ENCODE peak calls at places on chromosomes 7 and 10, in nine cellular contexts. G is psoas muscle, V is MM.1S, X is astrocyte of the spinal cord, T is AG10803, J is testis, P is PC-3, S is sigmoid colon, Q is right atrium auricular region. M is an unnamed sample.

GRCh38 chr10:95289003-95289920 is 1.5 kb downstream of the PDLIM1 start:
- DNase-seq in T (peak), G (no peak), X (no peak), Q (no peak), S (no peak), J (no peak), P (peak), V (no peak), M (peak)

GRCh38 chr10:48536916-48537890 is 67.7 kb downstream of the ARHGAP22 start:
- DNase-seq in S (no peak), X (no peak), J (peak), P (no peak), Q (peak), V (no peak), G (no peak), T (no peak), M (no peak)

GRCh38 chr7:46032936-46033335 is 111.9 kb upstream of the IGFBP3 start:
- DNase-seq in S (no peak), P (peak), V (no peak), J (no peak), X (no peak), T (peak), Q (no peak), G (no peak), M (no peak)

GRCh38 chr10:22476601-22477364 is 131.5 kb downstream of the SPAG6 start:
- DNase-seq in T (no peak), J (no peak), P (no peak), V (no peak), S (no peak), G (no peak), Q (no peak), X (no peak), M (no peak)

GRCh38 chr10:79487296-79488194 is 24.8 kb upstream of the EIF5AL1 start:
- DNase-seq in S (peak), P (peak), G (peak), T (peak), J (peak), Q (peak), V (peak), X (peak), M (peak)

GRCh38 chr7:29156798-29157461 is 10.6 kb upstream of the CPVL start:
- DNase-seq in T (no peak), X (no peak), V (no peak), J (no peak), G (no peak), P (no peak), Q (no peak), S (no peak), M (no peak)

GRCh38 chr7:95861041-95861440 is 88.7 kb downstream of the DYNC1I1 start:
- DNase-seq in Q (no peak), V (no peak), J (no peak), T (peak), G (no peak), S (no peak), X (peak), P (peak), M (no peak)

GRCh38 chr7:106858618-106859532 is 6.2 kb upstream of the PIK3CG start:
- DNase-seq in S (no peak), T (no peak), Q (no peak), J (peak), P (no peak), G (peak), V (no peak), X (no peak), M (no peak)

GRCh38 chr7:16978358-16979244 is 96.8 kb upstream of the AGR3 start:
- DNase-seq in Q (no peak), V (no peak), G (no peak), T (peak), P (peak), S (no peak), X (peak), J (no peak), M (peak)

GRCh38 chr10:48940372-48940771 is 732 bp upstream of the LRRC18 start:
- DNase-seq in S (no peak), X (no peak), J (no peak), T (no peak), V (no peak), G (no peak), P (no peak), Q (peak), M (no peak)

GRCh38 chr7:24812313-24812945 is 55.2 kb upstream of the GSDME start:
- DNase-seq in J (peak), X (peak), T (peak), V (peak), S (no peak), Q (no peak), G (peak), P (peak), M (peak)

GRCh38 chr7:77866791-77867190 is 68.2 kb downstream of the PHTF2 start:
- DNase-seq in S (no peak), P (peak), V (no peak), X (peak), T (peak), J (no peak), Q (no peak), G (no peak), M (peak)

GRCh38 chr7:7035851-7036250 is 146.5 kb upstream of the C1GALT1 start:
- DNase-seq in T (no peak), J (no peak), V (no peak), X (no peak), P (no peak), G (no peak), S (no peak), Q (no peak), M (no peak)

GRCh38 chr10:92124524-92125168 is 166.2 kb downstream of the CPEB3 start:
- DNase-seq in X (peak), V (no peak), S (no peak), P (peak), T (peak), J (no peak), Q (no peak), G (no peak), M (peak)

GRCh38 chr7:155865830-155866545 is 53.7 kb upstream of the SHH start:
- DNase-seq in V (no peak), S (peak), P (no peak), X (no peak), G (no peak), Q (no peak), J (peak), T (no peak), M (no peak)

GRCh38 chr7:76011437-76011836 is 17.0 kb upstream of the TMEM120A start:
- DNase-seq in Q (peak), V (no peak), P (no peak), J (peak), T (peak), X (peak), S (peak), G (peak), M (peak)

GRCh38 chr10:67606572-67606971 is 89.4 kb downstream of the CTNNA3 start:
- DNase-seq in G (no peak), S (no peak), X (peak), V (no peak), P (peak), J (no peak), Q (no peak), T (peak), M (peak)

GRCh38 chr7:61576-62360 is 130.6 kb upstream of the FAM20C start:
- DNase-seq in Q (no peak), P (no peak), S (peak), G (no peak), X (no peak), V (no peak), T (no peak), J (no peak), M (no peak)

GRCh38 chr7:105990726-105991465 is 27.8 kb downstream of the CDHR3 start:
- DNase-seq in Q (no peak), V (no peak), J (peak), P (no peak), S (no peak), X (no peak), T (peak), G (no peak), M (peak)

GRCh38 chr7:22082553-22082885 is 136.8 kb upstream of the CDCA7L start:
- DNase-seq in T (no peak), X (no peak), S (no peak), Q (no peak), V (no peak), G (no peak), J (no peak), P (no peak), M (peak)

GRCh38 chr7:116271980-116272886 is 61.9 kb downstream of the TES start:
- DNase-seq in T (peak), P (peak), V (no peak), S (peak), G (peak), Q (peak), J (no peak), X (peak), M (peak)

GRCh38 chr10:8462565-8462964 is 408.1 kb downstream of the GATA3 start:
- DNase-seq in Q (no peak), J (no peak), X (no peak), T (no peak), S (no peak), P (no peak), V (no peak), G (no peak), M (no peak)

GRCh38 chr10:122510326-122510725 is 49.0 kb downstream of the HTRA1 start:
- DNase-seq in V (no peak), J (no peak), Q (no peak), T (no peak), G (no peak), X (peak), P (no peak), S (no peak), M (peak)

GRCh38 chr10:60425392-60426110 is 35.9 kb upstream of the ANK3 start:
- DNase-seq in S (no peak), J (no peak), T (peak), X (peak), V (no peak), P (peak), G (no peak), Q (no peak), M (peak)

GRCh38 chr7:157122800-157123495 is 15.8 kb upstream of the UBE3C start:
- DNase-seq in Q (no peak), S (no peak), T (no peak), G (no peak), X (no peak), J (no peak), P (no peak), V (no peak), M (no peak)

GRCh38 chr10:35881320-35881719 is 239.2 kb upstream of the FZD8 start:
- DNase-seq in P (no peak), J (no peak), V (no peak), G (no peak), S (no peak), Q (no peak), X (no peak), T (no peak), M (no peak)

GRCh38 chr7:33040803-33041516 is 21.6 kb downstream of the NT5C3A start:
- DNase-seq in Q (no peak), G (no peak), T (no peak), J (peak), V (peak), S (no peak), P (peak), X (no peak), M (no peak)

GRCh38 chr10:57992321-57993077 is 275.2 kb downstream of the IPMK start:
- DNase-seq in P (peak), Q (no peak), X (peak), S (no peak), T (peak), G (no peak), J (no peak), V (peak), M (peak)

GRCh38 chr7:121530251-121531174 is 134.4 kb upstream of the FAM3C start:
- DNase-seq in X (peak), P (peak), Q (peak), V (peak), T (peak), G (peak), J (no peak), S (no peak), M (peak)

GRCh38 chr7:70805360-70805759 is 326.6 kb upstream of the GALNT17 start:
- DNase-seq in J (no peak), X (no peak), V (no peak), T (no peak), P (no peak), S (no peak), Q (no peak), G (no peak), M (no peak)

GRCh38 chr7:157500171-157500960 is 163.6 kb downstream of the DNAJB6 start:
- DNase-seq in S (peak), P (no peak), T (no peak), G (no peak), X (no peak), Q (no peak), J (no peak), V (no peak), M (no peak)

GRCh38 chr7:5629941-5630340 is 151.5 kb downstream of the RNF216 start:
- DNase-seq in V (no peak), G (peak), T (peak), J (no peak), S (no peak), P (peak), Q (no peak), X (peak), M (peak)

GRCh38 chr10:9786101-9786500 is 1231.6 kb upstream of the CELF2 start:
- DNase-seq in J (no peak), Q (no peak), G (no peak), P (no peak), X (peak), S (no peak), V (no peak), T (peak), M (peak)

GRCh38 chr10:72316748-72317435 is 37.8 kb downstream of the DNAJB12 start:
- DNase-seq in G (peak), V (no peak), Q (no peak), X (no peak), T (no peak), P (no peak), J (peak), S (peak), M (no peak)

GRCh38 chr7:139526578-139527544 is 3.4 kb downstream of the CLEC2L start:
- DNase-seq in S (no peak), G (no peak), T (peak), J (no peak), P (peak), X (peak), V (no peak), Q (no peak), M (peak)

GRCh38 chr10:71589617-71590551 is 129.7 kb downstream of the C10orf105 start:
- DNase-seq in G (no peak), X (no peak), Q (no peak), P (no peak), S (no peak), T (no peak), V (no peak), J (no peak), M (no peak)

GRCh38 chr7:95213809-95214492 is 110.4 kb downstream of the PON1 start:
- DNase-seq in G (peak), Q (peak), J (peak), X (peak), S (peak), V (no peak), P (no peak), T (peak), M (peak)

GRCh38 chr10:4344544-4344994 is 481.4 kb upstream of the AKR1E2 start:
- DNase-seq in V (no peak), T (peak), S (peak), X (peak), Q (peak), G (peak), J (peak), P (peak), M (peak)

GRCh38 chr7:34739651-34740300 is 81.8 kb downstream of the NPSR1 start:
- DNase-seq in P (no peak), S (no peak), J (no peak), X (no peak), V (peak), Q (no peak), T (no peak), G (no peak), M (no peak)
- TF ChIP-seq CTCF in P (no peak), S (no peak), J (no peak), X (no peak), V (peak), Q (no peak), T (no peak), G (no peak), M (no peak)

GRCh38 chr7:101121996-101122932 is 4.6 kb upstream of the SERPINE1 start:
- DNase-seq in P (peak), X (peak), T (peak), J (peak), S (peak), V (no peak), Q (peak), G (peak), M (peak)
- H3K4me3 ChIP-seq in P (peak), X (no peak), T (peak), J (peak), S (peak), V (no peak), Q (peak), G (peak), M (peak)

GRCh38 chr7:149787428-149788299 is 14.3 kb upstream of the ZNF467 start:
- DNase-seq in J (peak), G (no peak), T (no peak), Q (no peak), P (peak), V (peak), X (no peak), S (no peak), M (no peak)
- TF ChIP-seq CTCF in J (no peak), G (no peak), T (no peak), Q (peak), P (peak), V (peak), X (peak), S (no peak), M (peak)

GRCh38 chr7:69619619-69620018 is 21.3 kb downstream of the AUTS2 start:
- DNase-seq in G (no peak), P (no peak), X (no peak), T (no peak), Q (no peak), J (no peak), S (no peak), V (no peak), M (no peak)
- H3K4me3 ChIP-seq in G (no peak), P (no peak), X (no peak), T (no peak), Q (no peak), J (no peak), S (no peak), V (no peak), M (no peak)